ENCODE peak calls at places on chromosomes 3 and 15, in eight cellular contexts. One of them, this sample, is unnamed.
A peak's percentile ranks its signal among the peaks of the same experiment; 100 is the strongest.

GRCh38 chr3:189664311-189664710 is 33.1 kb downstream of the TP63 start:
- DNase-seq in GM23248: peak; percentile 96
- DNase-seq in fibroblast of lung: peak; percentile 93
- DNase-seq in NCI-H510A treated with DMSO at 0.1 percent for 48 hours: no peak
- DNase-seq in IMR-90: peak; percentile 96
- DNase-seq in globus pallidus: no peak
- DNase-seq in EL: peak; percentile 94
- DNase-seq in M059J: peak; percentile 88
- DNase-seq in this sample: peak; percentile 89

GRCh38 chr3:131353946-131354345 is 27.6 kb upstream of the NUDT16 start:
- DNase-seq in GM23248: no peak
- DNase-seq in fibroblast of lung: no peak
- DNase-seq in NCI-H510A treated with DMSO at 0.1 percent for 48 hours: no peak
- DNase-seq in IMR-90: no peak
- DNase-seq in globus pallidus: no peak
- DNase-seq in EL: no peak
- DNase-seq in M059J: no peak
- DNase-seq in this sample: no peak

GRCh38 chr3:156762631-156763185 is 63.4 kb upstream of the LEKR1 start:
- DNase-seq in GM23248: peak; percentile 87
- DNase-seq in fibroblast of lung: peak; percentile 81
- DNase-seq in NCI-H510A treated with DMSO at 0.1 percent for 48 hours: no peak
- DNase-seq in IMR-90: peak; percentile 93
- DNase-seq in globus pallidus: no peak
- DNase-seq in EL: peak; percentile 47
- DNase-seq in M059J: peak; percentile 52
- DNase-seq in this sample: peak; percentile 41

GRCh38 chr3:71128951-71129350 is 454.6 kb downstream of the FOXP1 start:
- DNase-seq in GM23248: no peak
- DNase-seq in fibroblast of lung: no peak
- DNase-seq in NCI-H510A treated with DMSO at 0.1 percent for 48 hours: no peak
- DNase-seq in IMR-90: no peak
- DNase-seq in globus pallidus: peak; percentile 19
- DNase-seq in EL: no peak
- DNase-seq in M059J: no peak
- DNase-seq in this sample: no peak

GRCh38 chr15:67305506-67305905 is 50.9 kb downstream of the IQCH start:
- DNase-seq in GM23248: no peak
- DNase-seq in fibroblast of lung: no peak
- DNase-seq in NCI-H510A treated with DMSO at 0.1 percent for 48 hours: no peak
- DNase-seq in IMR-90: no peak
- DNase-seq in globus pallidus: no peak
- DNase-seq in EL: no peak
- DNase-seq in M059J: no peak
- DNase-seq in this sample: no peak

GRCh38 chr3:146504546-146505197 is 35.3 kb upstream of the PLSCR2 start:
- DNase-seq in GM23248: no peak
- DNase-seq in fibroblast of lung: peak; percentile 19
- DNase-seq in NCI-H510A treated with DMSO at 0.1 percent for 48 hours: no peak
- DNase-seq in IMR-90: no peak
- DNase-seq in globus pallidus: no peak
- DNase-seq in EL: peak; percentile 17
- DNase-seq in M059J: peak; percentile 35
- DNase-seq in this sample: peak; percentile 59

GRCh38 chr3:51500632-51501131 is 867 bp upstream of the DCAF1 start:
- DNase-seq in GM23248: no peak
- DNase-seq in fibroblast of lung: no peak
- DNase-seq in NCI-H510A treated with DMSO at 0.1 percent for 48 hours: no peak
- DNase-seq in IMR-90: no peak
- DNase-seq in globus pallidus: peak; percentile 1
- DNase-seq in EL: no peak
- DNase-seq in M059J: no peak
- DNase-seq in this sample: no peak

GRCh38 chr15:69298354-69298696 is 387 bp upstream of the PAQR5 start:
- DNase-seq in GM23248: no peak
- DNase-seq in fibroblast of lung: no peak
- DNase-seq in NCI-H510A treated with DMSO at 0.1 percent for 48 hours: no peak
- DNase-seq in IMR-90: no peak
- DNase-seq in globus pallidus: no peak
- DNase-seq in EL: no peak
- DNase-seq in M059J: no peak
- DNase-seq in this sample: no peak

GRCh38 chr15:51181221-51181620 is 86.5 kb upstream of the TNFAIP8L3 start:
- DNase-seq in GM23248: no peak
- DNase-seq in fibroblast of lung: no peak
- DNase-seq in NCI-H510A treated with DMSO at 0.1 percent for 48 hours: no peak
- DNase-seq in IMR-90: no peak
- DNase-seq in globus pallidus: no peak
- DNase-seq in EL: no peak
- DNase-seq in M059J: no peak
- DNase-seq in this sample: no peak

GRCh38 chr3:11159421-11159904 is 5.2 kb downstream of the HRH1 start:
- DNase-seq in GM23248: peak; percentile 96
- DNase-seq in fibroblast of lung: peak; percentile 79
- DNase-seq in NCI-H510A treated with DMSO at 0.1 percent for 48 hours: no peak
- DNase-seq in IMR-90: peak; percentile 98
- DNase-seq in globus pallidus: no peak
- DNase-seq in EL: peak; percentile 79
- DNase-seq in M059J: peak; percentile 61
- DNase-seq in this sample: peak; percentile 63

GRCh38 chr3:78140866-78141658 is 1101.2 kb downstream of the ROBO2 start:
- DNase-seq in GM23248: peak; percentile 16
- DNase-seq in fibroblast of lung: peak; percentile 89
- DNase-seq in NCI-H510A treated with DMSO at 0.1 percent for 48 hours: no peak
- DNase-seq in IMR-90: peak; percentile 76
- DNase-seq in globus pallidus: no peak
- DNase-seq in EL: peak; percentile 61
- DNase-seq in M059J: peak; percentile 56
- DNase-seq in this sample: peak; percentile 91

GRCh38 chr3:159163656-159164055 is 361.8 kb downstream of the MFSD1 start:
- DNase-seq in GM23248: no peak
- DNase-seq in fibroblast of lung: no peak
- DNase-seq in NCI-H510A treated with DMSO at 0.1 percent for 48 hours: no peak
- DNase-seq in IMR-90: no peak
- DNase-seq in globus pallidus: no peak
- DNase-seq in EL: no peak
- DNase-seq in M059J: no peak
- DNase-seq in this sample: peak; percentile 18

GRCh38 chr3:56364665-56365064 is 103.6 kb downstream of the ERC2 start:
- DNase-seq in GM23248: no peak
- DNase-seq in fibroblast of lung: no peak
- DNase-seq in NCI-H510A treated with DMSO at 0.1 percent for 48 hours: no peak
- DNase-seq in IMR-90: no peak
- DNase-seq in globus pallidus: no peak
- DNase-seq in EL: no peak
- DNase-seq in M059J: no peak
- DNase-seq in this sample: no peak

GRCh38 chr3:177571271-177571972 is 374.1 kb upstream of the TBL1XR1 start:
- DNase-seq in GM23248: no peak
- DNase-seq in fibroblast of lung: no peak
- DNase-seq in NCI-H510A treated with DMSO at 0.1 percent for 48 hours: no peak
- DNase-seq in IMR-90: no peak
- DNase-seq in globus pallidus: no peak
- DNase-seq in EL: no peak
- DNase-seq in M059J: no peak
- DNase-seq in this sample: no peak

GRCh38 chr15:80588801-80589200 is 106.3 kb upstream of the ABHD17C start:
- DNase-seq in GM23248: peak; percentile 94
- DNase-seq in fibroblast of lung: peak; percentile 93
- DNase-seq in NCI-H510A treated with DMSO at 0.1 percent for 48 hours: no peak
- DNase-seq in IMR-90: peak; percentile 100
- DNase-seq in globus pallidus: no peak
- DNase-seq in EL: peak; percentile 95
- DNase-seq in M059J: peak; percentile 91
- DNase-seq in this sample: peak; percentile 97

GRCh38 chr15:83305696-83306291 is 21.3 kb upstream of the BNC1 start:
- DNase-seq in GM23248: peak; percentile 41
- DNase-seq in fibroblast of lung: peak; percentile 76
- DNase-seq in NCI-H510A treated with DMSO at 0.1 percent for 48 hours: no peak
- DNase-seq in IMR-90: peak; percentile 57
- DNase-seq in globus pallidus: no peak
- DNase-seq in EL: peak; percentile 16
- DNase-seq in M059J: no peak
- DNase-seq in this sample: peak; percentile 87

GRCh38 chr3:100796556-100796955 is 87.3 kb downstream of the TFG start:
- DNase-seq in GM23248: peak; percentile 42
- DNase-seq in fibroblast of lung: peak; percentile 39
- DNase-seq in NCI-H510A treated with DMSO at 0.1 percent for 48 hours: no peak
- DNase-seq in IMR-90: peak; percentile 47
- DNase-seq in globus pallidus: peak; percentile 6
- DNase-seq in EL: no peak
- DNase-seq in M059J: peak; percentile 57
- DNase-seq in this sample: peak; percentile 31

GRCh38 chr15:53811530-53811929 is 52.1 kb upstream of the WDR72 start:
- DNase-seq in GM23248: peak; percentile 5
- DNase-seq in fibroblast of lung: no peak
- DNase-seq in NCI-H510A treated with DMSO at 0.1 percent for 48 hours: peak; percentile 54
- DNase-seq in IMR-90: no peak
- DNase-seq in globus pallidus: no peak
- DNase-seq in EL: no peak
- DNase-seq in M059J: peak; percentile 9
- DNase-seq in this sample: peak; percentile 55

GRCh38 chr3:21447471-21448205 is 303.4 kb downstream of the ZNF385D start:
- DNase-seq in GM23248: peak; percentile 50
- DNase-seq in fibroblast of lung: peak; percentile 86
- DNase-seq in NCI-H510A treated with DMSO at 0.1 percent for 48 hours: no peak
- DNase-seq in IMR-90: peak; percentile 52
- DNase-seq in globus pallidus: no peak
- DNase-seq in EL: peak; percentile 86
- DNase-seq in M059J: peak; percentile 1
- DNase-seq in this sample: peak; percentile 5

GRCh38 chr3:44132593-44132992 is 109.1 kb upstream of the TOPAZ1 start:
- DNase-seq in GM23248: no peak
- DNase-seq in fibroblast of lung: no peak
- DNase-seq in NCI-H510A treated with DMSO at 0.1 percent for 48 hours: no peak
- DNase-seq in IMR-90: no peak
- DNase-seq in globus pallidus: no peak
- DNase-seq in EL: no peak
- DNase-seq in M059J: no peak
- DNase-seq in this sample: no peak

GRCh38 chr3:67647390-67647878 is 7.0 kb downstream of the SUCLG2 start:
- DNase-seq in GM23248: peak; percentile 99
- DNase-seq in fibroblast of lung: peak; percentile 99
- DNase-seq in NCI-H510A treated with DMSO at 0.1 percent for 48 hours: no peak
- DNase-seq in IMR-90: peak; percentile 99
- DNase-seq in globus pallidus: no peak
- DNase-seq in EL: peak; percentile 99
- DNase-seq in M059J: peak; percentile 95
- DNase-seq in this sample: peak; percentile 87

GRCh38 chr15:64897345-64897985 is 14.2 kb upstream of the ANKDD1A start:
- DNase-seq in GM23248: peak; percentile 89
- DNase-seq in fibroblast of lung: peak; percentile 65
- DNase-seq in NCI-H510A treated with DMSO at 0.1 percent for 48 hours: no peak
- DNase-seq in IMR-90: peak; percentile 75
- DNase-seq in globus pallidus: no peak
- DNase-seq in EL: peak; percentile 86
- DNase-seq in M059J: peak; percentile 83
- DNase-seq in this sample: peak; percentile 63

GRCh38 chr15:38440353-38441129 is 13.4 kb upstream of the FAM98B start:
- DNase-seq in GM23248: peak; percentile 60
- DNase-seq in fibroblast of lung: peak; percentile 32
- DNase-seq in NCI-H510A treated with DMSO at 0.1 percent for 48 hours: peak; percentile 79
- DNase-seq in IMR-90: peak; percentile 62
- DNase-seq in globus pallidus: peak; percentile 49
- DNase-seq in EL: peak; percentile 54
- DNase-seq in M059J: peak; percentile 47
- DNase-seq in this sample: peak; percentile 83

GRCh38 chr15:89556413-89557262 is 18.6 kb upstream of the TICRR start:
- DNase-seq in GM23248: peak; percentile 80
- DNase-seq in fibroblast of lung: peak; percentile 52
- DNase-seq in NCI-H510A treated with DMSO at 0.1 percent for 48 hours: peak; percentile 72
- DNase-seq in IMR-90: peak; percentile 77
- DNase-seq in globus pallidus: peak; percentile 43
- DNase-seq in EL: peak; percentile 71
- DNase-seq in M059J: peak; percentile 71
- DNase-seq in this sample: peak; percentile 87

GRCh38 chr3:100492810-100493140 is 356 bp downstream of the TMEM45A start:
- DNase-seq in GM23248: no peak
- DNase-seq in fibroblast of lung: no peak
- DNase-seq in NCI-H510A treated with DMSO at 0.1 percent for 48 hours: no peak
- DNase-seq in IMR-90: no peak
- DNase-seq in globus pallidus: no peak
- DNase-seq in EL: no peak
- DNase-seq in M059J: no peak
- DNase-seq in this sample: no peak

GRCh38 chr15:61687651-61688050 is 372.6 kb downstream of the VPS13C start:
- DNase-seq in GM23248: no peak
- DNase-seq in fibroblast of lung: no peak
- DNase-seq in NCI-H510A treated with DMSO at 0.1 percent for 48 hours: no peak
- DNase-seq in IMR-90: no peak
- DNase-seq in globus pallidus: no peak
- DNase-seq in EL: no peak
- DNase-seq in M059J: no peak
- DNase-seq in this sample: no peak

GRCh38 chr3:188051801-188052228 is 102.1 kb upstream of the LPP start:
- DNase-seq in GM23248: no peak
- DNase-seq in fibroblast of lung: peak; percentile 69
- DNase-seq in NCI-H510A treated with DMSO at 0.1 percent for 48 hours: no peak
- DNase-seq in IMR-90: no peak
- DNase-seq in globus pallidus: no peak
- DNase-seq in EL: no peak
- DNase-seq in M059J: no peak
- DNase-seq in this sample: no peak

GRCh38 chr3:66593978-66594377 is 93.2 kb upstream of the LRIG1 start:
- DNase-seq in GM23248: peak; percentile 76
- DNase-seq in fibroblast of lung: peak; percentile 98
- DNase-seq in NCI-H510A treated with DMSO at 0.1 percent for 48 hours: no peak
- DNase-seq in IMR-90: peak; percentile 99
- DNase-seq in globus pallidus: no peak
- DNase-seq in EL: peak; percentile 90
- DNase-seq in M059J: peak; percentile 77
- DNase-seq in this sample: peak; percentile 96

GRCh38 chr15:78663703-78664102 is 22.7 kb upstream of the CHRNB4 start:
- DNase-seq in GM23248: no peak
- DNase-seq in fibroblast of lung: no peak
- DNase-seq in NCI-H510A treated with DMSO at 0.1 percent for 48 hours: no peak
- DNase-seq in IMR-90: no peak
- DNase-seq in globus pallidus: no peak
- DNase-seq in EL: no peak
- DNase-seq in M059J: no peak
- DNase-seq in this sample: no peak

GRCh38 chr3:143596957-143597642 is 251.2 kb downstream of the SLC9A9 start:
- DNase-seq in GM23248: no peak
- DNase-seq in fibroblast of lung: no peak
- DNase-seq in NCI-H510A treated with DMSO at 0.1 percent for 48 hours: no peak
- DNase-seq in IMR-90: no peak
- DNase-seq in globus pallidus: no peak
- DNase-seq in EL: no peak
- DNase-seq in M059J: no peak
- DNase-seq in this sample: peak; percentile 10

GRCh38 chr3:134334901-134335280 is 39.4 kb downstream of the AMOTL2 start:
- DNase-seq in GM23248: no peak
- DNase-seq in fibroblast of lung: no peak
- DNase-seq in NCI-H510A treated with DMSO at 0.1 percent for 48 hours: no peak
- DNase-seq in IMR-90: no peak
- DNase-seq in globus pallidus: no peak
- DNase-seq in EL: no peak
- DNase-seq in M059J: no peak
- DNase-seq in this sample: no peak